ENCODE peak calls at places on chromosomes 3 and 15, in six cellular contexts. P is fibroblast of pulmonary artery, K is body of pancreas, J is GM06990, C is neural crest cell, X is coronary artery. O is an unnamed sample.
A peak's percentile ranks its signal among the peaks of the same experiment; 100 is the strongest.

GRCh38 chr15:27757050-27757449 is 342.1 kb downstream of the OCA2 start:
- DNase-seq in P (no peak), K (no peak), J (no peak), C (no peak), X (no peak), O (peak; percentile 11)

GRCh38 chr15:27429577-27429976 is 458.6 kb downstream of the GABRG3 start:
- DNase-seq in P (no peak), K (no peak), J (no peak), C (no peak), X (no peak), O (no peak)

GRCh38 chr15:60865507-60865906 is 363.6 kb downstream of the RORA start:
- DNase-seq in P (peak; percentile 16), K (no peak), J (no peak), C (no peak), X (no peak), O (no peak)

GRCh38 chr3:58001979-58002378 is 6.2 kb upstream of the FLNB start:
- DNase-seq in P (no peak), K (no peak), J (no peak), C (no peak), X (no peak), O (no peak)

GRCh38 chr15:70286110-70286806 is 188.5 kb upstream of the TLE3 start:
- DNase-seq in P (no peak), K (no peak), J (no peak), C (no peak), X (peak; percentile 35), O (no peak)

GRCh38 chr3:62238003-62238402 is 135.3 kb downstream of the FEZF2 start:
- DNase-seq in P (no peak), K (no peak), J (peak; percentile 35), C (no peak), X (no peak), O (no peak)

GRCh38 chr3:15204005-15204404 is 2.0 kb upstream of the CAPN7 start:
- DNase-seq in P (no peak), K (no peak), J (no peak), C (no peak), X (no peak), O (no peak)

GRCh38 chr15:22786868-22787698 is 639 bp downstream of the NIPA1 start:
- DNase-seq in P (peak; percentile 17), K (peak; percentile 37), J (peak; percentile 63), C (peak; percentile 20), X (no peak), O (peak; percentile 46)

GRCh38 chr3:129327510-129327909 is 48.8 kb downstream of the HMCES start:
- DNase-seq in P (no peak), K (no peak), J (no peak), C (no peak), X (no peak), O (no peak)

GRCh38 chr3:55331524-55331923 is 155.6 kb downstream of the WNT5A start:
- DNase-seq in P (no peak), K (no peak), J (no peak), C (no peak), X (no peak), O (no peak)

GRCh38 chr3:172616061-172616461 is 92.8 kb upstream of the TNFSF10 start:
- DNase-seq in P (no peak), K (no peak), J (no peak), C (no peak), X (no peak), O (no peak)

GRCh38 chr3:88807471-88808090 is 299.8 kb upstream of the EPHA3 start:
- DNase-seq in P (peak; percentile 52), K (no peak), J (no peak), C (no peak), X (no peak), O (no peak)

GRCh38 chr3:62622553-62623174 is 249.3 kb upstream of the FEZF2 start:
- DNase-seq in P (peak; percentile 81), K (no peak), J (no peak), C (no peak), X (no peak), O (no peak)

GRCh38 chr3:101104334-101104733 is 111.1 kb upstream of the ABI3BP start:
- DNase-seq in P (no peak), K (no peak), J (no peak), C (no peak), X (no peak), O (no peak)

GRCh38 chr3:100089802-100090668 is 24.3 kb downstream of the FILIP1L start:
- DNase-seq in P (peak; percentile 73), K (no peak), J (no peak), C (peak; percentile 15), X (no peak), O (no peak)
- TF ChIP-seq CTCF in P (peak; percentile 79), K (peak; percentile 26), J (peak; percentile 56), C (peak; percentile 63), X (no peak), O (no peak)

DNA sequence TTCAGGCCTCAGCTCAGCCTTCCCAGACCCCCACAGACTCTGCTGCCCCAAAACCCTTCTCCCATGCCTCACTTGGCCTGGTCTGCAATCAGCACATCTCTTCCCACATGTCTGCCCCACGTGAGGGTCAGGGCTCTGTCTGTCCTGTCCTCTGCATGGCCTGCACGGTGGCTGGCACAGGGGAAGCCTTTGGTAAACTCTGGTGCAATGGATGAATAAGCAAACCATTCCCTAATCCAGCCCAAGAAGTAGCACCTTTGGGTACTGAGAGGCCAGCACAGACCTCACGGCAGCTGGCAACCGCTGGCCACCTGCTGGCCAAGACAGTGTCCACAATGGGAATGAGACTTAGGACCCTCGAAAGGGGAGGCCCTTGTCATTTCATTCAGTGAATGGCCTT is 27.7 kb downstream of the ABTB1 start:
- DNase-seq in P (no peak), K (no peak), J (no peak), C (no peak), X (no peak), O (no peak)
- TF ChIP-seq CTCF in P (no peak), K (no peak), J (no peak), C (no peak), X (no peak), O (no peak)

GRCh38 chr3:74348421-74348820 is 266.0 kb downstream of the CNTN3 start:
- DNase-seq in P (no peak), K (no peak), J (no peak), C (no peak), X (no peak), O (no peak)

GRCh38 chr3:74352166-74352565 is 262.3 kb downstream of the CNTN3 start:
- DNase-seq in P (no peak), K (no peak), J (no peak), C (no peak), X (no peak), O (no peak)

GRCh38 chr3:74351213-74351612 is 263.2 kb downstream of the CNTN3 start:
- DNase-seq in P (no peak), K (no peak), J (no peak), C (no peak), X (no peak), O (no peak)

GRCh38 chr3:74349035-74349434 is 265.4 kb downstream of the CNTN3 start:
- DNase-seq in P (no peak), K (no peak), J (no peak), C (no peak), X (no peak), O (no peak)

DNA sequence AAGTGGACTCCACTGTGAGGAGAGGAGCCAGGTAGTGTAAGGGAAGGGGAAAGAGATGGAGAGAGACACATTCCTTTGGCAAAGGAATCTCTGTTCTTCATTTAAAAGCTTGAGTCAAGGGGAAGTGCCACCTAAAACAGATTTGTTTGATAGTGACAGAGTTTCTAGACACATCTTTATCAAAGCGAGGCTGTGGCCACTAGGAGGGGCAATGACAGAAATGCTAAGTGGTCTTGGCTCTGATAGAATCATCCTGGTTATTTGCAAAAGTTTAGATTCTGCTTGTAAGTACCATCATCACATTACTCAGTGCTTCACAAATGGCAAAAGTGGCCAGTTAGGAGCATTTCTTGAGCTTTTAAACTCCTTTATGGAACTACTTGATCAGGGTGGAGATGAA is 261.4 kb downstream of the CNTN3 start:
- DNase-seq in P (peak; percentile 4), K (no peak), J (no peak), C (no peak), X (no peak), O (no peak)
- TF ChIP-seq CTCF in P (no peak), K (no peak), J (no peak), C (peak; percentile 41), X (no peak), O (no peak)

GRCh38 chr15:41511331-41512077 is 2.1 kb downstream of the LTK start:
- DNase-seq in P (no peak), K (peak; percentile 27), J (no peak), C (no peak), X (no peak), O (no peak)
- TF ChIP-seq CTCF in P (no peak), K (no peak), J (no peak), C (no peak), X (no peak), O (no peak)

DNA sequence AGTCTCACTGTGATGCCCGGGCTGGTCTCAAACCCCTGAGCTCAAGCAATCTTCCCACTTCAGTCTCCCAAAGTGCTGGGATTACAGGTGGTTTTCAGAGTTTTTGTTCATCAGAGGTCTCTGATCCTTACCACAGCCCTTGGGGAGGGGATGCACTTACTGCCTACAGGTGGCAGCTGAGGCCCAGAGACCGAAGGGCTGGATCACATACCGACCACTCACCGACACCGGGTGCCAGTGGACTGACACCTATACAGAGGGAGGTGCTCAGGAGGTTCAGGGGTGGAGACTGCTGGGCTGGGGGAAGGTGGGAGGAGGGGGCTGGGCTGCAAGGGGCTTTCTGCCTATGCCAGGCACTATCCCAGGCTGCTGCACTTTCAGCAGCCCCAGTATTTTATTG is 19.5 kb downstream of the DUSP7 start:
- DNase-seq in P (no peak), K (no peak), J (no peak), C (no peak), X (no peak), O (no peak)
- TF ChIP-seq CTCF in P (no peak), K (no peak), J (no peak), C (no peak), X (no peak), O (no peak)

DNA sequence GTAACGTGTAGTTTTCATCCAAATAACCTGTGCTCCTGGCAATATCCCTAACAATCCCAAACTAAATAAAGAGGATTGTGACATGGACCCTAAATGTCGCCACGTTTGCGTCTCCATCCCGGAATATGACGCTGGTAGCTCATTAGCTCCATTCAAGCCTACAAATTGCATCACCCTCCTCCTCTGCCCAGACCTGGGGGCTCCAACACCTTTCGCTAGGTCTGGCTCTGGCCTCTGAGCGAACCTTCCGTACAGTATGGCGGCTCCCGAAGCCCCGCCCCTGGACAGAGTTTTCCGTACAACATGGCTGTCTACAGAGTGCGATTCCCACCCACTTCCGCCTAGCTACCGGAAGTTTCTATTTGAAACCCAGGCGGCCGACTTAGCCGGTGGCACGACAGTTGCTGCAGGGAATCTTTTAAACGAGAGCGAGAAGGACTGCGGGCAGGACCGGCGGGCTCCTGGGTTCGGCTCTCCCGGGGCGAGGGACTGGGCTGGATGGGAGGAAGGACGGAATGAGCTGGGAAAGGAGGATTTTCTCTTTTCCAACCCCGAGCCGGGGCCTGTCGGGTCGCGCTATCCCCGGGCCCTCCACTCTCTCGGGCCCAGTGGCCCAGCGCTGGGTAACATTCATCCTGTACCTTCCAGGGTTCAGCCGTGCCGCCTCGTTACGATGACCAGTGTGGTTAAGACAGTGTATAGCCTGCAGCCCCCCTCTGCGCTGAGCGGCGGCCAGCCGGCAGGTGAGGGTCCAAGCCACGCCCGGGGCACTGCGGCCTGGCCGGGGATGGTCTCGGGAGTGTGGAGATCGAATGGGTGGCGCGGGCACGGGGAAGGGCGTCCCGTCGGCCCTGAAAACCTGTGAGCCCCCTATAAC is at the start of gene KNSTRN:
- DNase-seq in P (peak; percentile 94), K (peak; percentile 93), J (peak; percentile 80), C (peak; percentile 88), X (peak; percentile 89), O (peak; percentile 90)
- TF ChIP-seq CTCF in P (no peak), K (no peak), J (no peak), C (no peak), X (no peak), O (no peak)

O was measured in mesothelial cell of epicardium.